ENCODE peak calls at places on chromosome 19, in eight cellular contexts. S is uterus; E is sigmoid colon; R is testis; V is mesenchymal stem cell; L is IMR-90; C is upper lobe of right lung; Y is CD8-positive, alpha-beta memory T cell. T is an unnamed sample.

GRCh38 chr19:14097532-14098151 is 7.1 kb upstream of the SAMD1 start:
- DNase-seq in V (no peak), C (no peak), R (no peak), S (no peak), E (no peak), L (no peak), Y (no peak), T (no peak)

GRCh38 chr19:58477130-58477529 is 978 bp downstream of the ZNF446 start:
- DNase-seq in R (no peak), V (no peak), E (no peak), Y (no peak), S (no peak), L (no peak), C (no peak), T (no peak)

GRCh38 chr19:5046339-5047039 is 77.6 kb downstream of the KDM4B start:
- DNase-seq in R (no peak), V (peak; percentile 84), E (no peak), Y (no peak), C (peak; percentile 81), S (no peak), L (peak; percentile 40), T (no peak)

GRCh38 chr19:5154129-5154798 is 185.4 kb downstream of the KDM4B start:
- DNase-seq in L (no peak), V (no peak), R (no peak), C (peak; percentile 66), S (peak; percentile 19), E (peak; percentile 65), Y (no peak), T (no peak)

GRCh38 chr19:38482496-38482895 is 49.0 kb downstream of the RYR1 start:
- DNase-seq in S (no peak), R (no peak), C (no peak), V (no peak), Y (no peak), E (no peak), L (no peak), T (no peak)

GRCh38 chr19:39339636-39340035 is 2.6 kb upstream of the SAMD4B start:
- DNase-seq in S (no peak), V (no peak), Y (no peak), R (no peak), C (no peak), L (no peak), E (no peak), T (no peak)

GRCh38 chr19:13920940-13921744 is 15.1 kb downstream of the CC2D1A start:
- DNase-seq in V (peak; percentile 52), C (no peak), S (no peak), Y (no peak), L (peak; percentile 44), E (no peak), R (peak; percentile 78), T (no peak)

GRCh38 chr19:50858896-50859295 is 4.2 kb downstream of the KLK3 start:
- DNase-seq in S (no peak), Y (no peak), R (no peak), L (no peak), C (no peak), E (no peak), V (no peak), T (no peak)

GRCh38 chr19:12668937-12669271 is 2.3 kb downstream of the WDR83 start:
- DNase-seq in S (peak; percentile 47), L (peak; percentile 65), V (peak; percentile 83), R (peak; percentile 80), C (peak; percentile 77), E (peak; percentile 84), Y (peak; percentile 68), T (peak; percentile 49)

GRCh38 chr19:35194022-35194984 is 34.2 kb downstream of the FAM187B start:
- DNase-seq in R (no peak), E (no peak), L (no peak), Y (no peak), S (no peak), C (no peak), V (no peak), T (no peak)

GRCh38 chr19:35199481-35199880 is 29.1 kb downstream of the FAM187B start:
- DNase-seq in Y (no peak), C (no peak), R (no peak), V (no peak), E (no peak), L (no peak), S (no peak), T (no peak)

DNA sequence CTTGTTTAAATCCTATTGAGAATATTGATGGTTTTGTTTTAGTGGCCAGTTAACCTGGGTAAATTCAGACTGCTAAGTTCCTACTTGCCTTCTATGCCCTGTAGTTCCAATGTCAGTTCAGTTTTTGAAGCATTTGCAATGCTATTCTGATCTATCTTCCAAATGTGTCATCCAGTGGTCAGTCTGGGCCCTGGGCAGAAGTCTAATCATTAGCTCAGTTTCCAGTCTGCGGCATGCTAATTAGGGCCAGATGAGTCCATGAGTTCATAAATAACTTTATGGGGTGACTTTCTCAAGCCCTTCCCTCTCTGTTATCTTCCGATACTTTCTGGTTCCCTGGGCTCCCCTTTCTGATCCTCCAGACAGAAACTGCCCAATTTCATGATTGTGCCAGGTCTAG is 32.7 kb downstream of the FAM187B start:
- DNase-seq in S (no peak), V (no peak), E (no peak), R (no peak), L (no peak), Y (no peak), C (no peak), T (no peak)
- H3K4me1 ChIP-seq in S (no peaks in the 10 kb centered on the region), V (no peaks in the 10 kb centered on the region), E (no peaks in the 10 kb centered on the region), R (no peaks in the 10 kb centered on the region), L (no peaks in the 10 kb centered on the region), Y (no peaks in the 10 kb centered on the region), C (no peaks in the 10 kb centered on the region), T (no peaks in the 10 kb centered on the region)

GRCh38 chr19:16371540-16371986 is 46.9 kb downstream of the KLF2 start:
- DNase-seq in C (peak; percentile 84), R (peak; percentile 56), E (no peak), V (no peak), S (no peak), Y (peak; percentile 86), L (no peak), T (peak; percentile 55)
- H3K4me1 ChIP-seq in C (peaks cover 50% of the 10 kb centered on the region), R (peaks cover 59% of the 10 kb centered on the region), E (peaks cover 11% of the 10 kb centered on the region), V (peaks cover 23% of the 10 kb centered on the region), S (peaks cover 15% of the 10 kb centered on the region), Y (peaks cover 96% of the 10 kb centered on the region), L (peaks cover 10% of the 10 kb centered on the region), T (peaks cover 62% of the 10 kb centered on the region)

GRCh38 chr19:18663940-18664530 is 19.4 kb upstream of the CRTC1 start:
- DNase-seq in R (no peak), L (no peak), Y (no peak), S (no peak), V (no peak), E (no peak), C (no peak), T (no peak)
- H3K4me1 ChIP-seq in R (peaks cover 14% of the 10 kb centered on the region), L (peaks cover 29% of the 10 kb centered on the region), Y (peaks cover 4% of the 10 kb centered on the region), S (peaks cover 18% of the 10 kb centered on the region), V (peaks cover 36% of the 10 kb centered on the region), E (peaks cover 48% of the 10 kb centered on the region), C (peaks cover 16% of the 10 kb centered on the region), T (peaks cover 37% of the 10 kb centered on the region)

GRCh38 chr19:8454218-8454617 is 9.4 kb downstream of the HNRNPM start:
- DNase-seq in C (no peak), L (no peak), V (no peak), E (no peak), S (no peak), R (no peak), Y (no peak), T (no peak)

GRCh38 chr19:8455018-8455417 is 10.2 kb downstream of the HNRNPM start:
- DNase-seq in E (peak; percentile 0), S (no peak), L (no peak), V (no peak), C (no peak), Y (no peak), R (no peak), T (no peak)

GRCh38 chr19:8457802-8458201 is 13.0 kb downstream of the HNRNPM start:
- DNase-seq in C (no peak), S (no peak), L (no peak), R (no peak), E (no peak), V (no peak), Y (no peak), T (no peak)

GRCh38 chr19:8457209-8457608 is 12.4 kb downstream of the HNRNPM start:
- DNase-seq in Y (no peak), E (peak; percentile 6), V (no peak), S (no peak), R (no peak), L (no peak), C (no peak), T (no peak)

GRCh38 chr19:8456064-8456463 is 11.3 kb downstream of the HNRNPM start:
- DNase-seq in R (no peak), Y (no peak), L (no peak), C (no peak), V (no peak), E (peak; percentile 59), S (no peak), T (no peak)
- H3K4me1 ChIP-seq in R (peaks cover 46% of the 10 kb centered on the region), Y (peaks cover 63% of the 10 kb centered on the region), L (peaks cover 35% of the 10 kb centered on the region), C (peaks cover 84% of the 10 kb centered on the region), V (peaks cover 30% of the 10 kb centered on the region), E (peaks cover 87% of the 10 kb centered on the region), S (peaks cover 16% of the 10 kb centered on the region), T (peaks cover 100% of the 10 kb centered on the region)

DNA sequence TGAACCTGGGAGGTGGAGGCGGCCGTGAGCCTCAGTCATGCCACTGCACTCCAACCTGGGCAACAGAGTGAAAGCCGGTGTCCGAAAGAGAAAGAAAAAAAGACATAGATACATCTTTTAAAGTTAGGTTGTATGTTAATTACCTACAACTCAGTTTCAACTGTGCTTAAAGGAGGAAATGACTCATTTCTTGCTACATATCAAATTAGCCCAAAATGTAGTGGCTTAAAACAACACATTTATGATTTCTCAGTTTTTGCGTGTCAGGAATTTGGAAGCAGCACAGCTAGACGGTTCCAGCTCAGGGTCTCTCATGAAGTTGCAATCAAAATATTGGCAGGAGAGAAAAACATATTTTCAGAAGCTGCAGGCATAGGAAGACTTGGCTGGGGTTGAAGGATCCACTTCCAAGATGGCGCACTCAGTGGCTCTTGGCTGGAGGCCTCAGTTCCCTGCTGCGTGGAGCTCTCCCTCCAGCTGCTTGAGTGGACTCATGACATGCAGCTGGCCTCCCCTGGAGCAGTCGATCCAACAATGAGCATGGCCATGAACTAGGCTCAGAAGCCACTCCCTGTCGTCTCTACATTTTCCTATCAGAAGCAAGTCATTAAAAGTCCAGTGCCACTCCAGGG is 7.1 kb downstream of the LDLR start:
- DNase-seq in S (peak; percentile 80), E (peak; percentile 91), R (peak; percentile 72), V (no peak), L (peak; percentile 47), Y (no peak), C (no peak), T (peak; percentile 68)
- H3K4me1 ChIP-seq in S (no peaks in the 10 kb centered on the region), E (peaks cover 26% of the 10 kb centered on the region), R (peaks cover 17% of the 10 kb centered on the region), V (peaks cover 20% of the 10 kb centered on the region), L (peaks cover 11% of the 10 kb centered on the region), Y (peaks cover 45% of the 10 kb centered on the region), C (peaks cover 64% of the 10 kb centered on the region), T (peaks cover 72% of the 10 kb centered on the region)

GRCh38 chr19:52415711-52416110 is 13.2 kb upstream of the ZNF534 start:
- DNase-seq in L (no peak), S (no peak), R (no peak), E (no peak), Y (no peak), C (no peak), V (no peak), T (no peak)

GRCh38 chr19:52410276-52410675 is 12.6 kb downstream of the ZNF528 start:
- DNase-seq in L (no peak), S (no peak), R (no peak), V (no peak), E (no peak), C (no peak), Y (no peak), T (no peak)
- H3K4me1 ChIP-seq in L (no peaks in the 10 kb centered on the region), S (no peaks in the 10 kb centered on the region), R (no peaks in the 10 kb centered on the region), V (no peaks in the 10 kb centered on the region), E (no peaks in the 10 kb centered on the region), C (no peaks in the 10 kb centered on the region), Y (no peaks in the 10 kb centered on the region), T (no peaks in the 10 kb centered on the region)